ENCODE peak calls at places on chromosome X, in four cellular contexts. S is tibial nerve; P is stomach; Y is CD4-positive, CD25-positive, alpha-beta regulatory T cell. J is an unnamed sample.

GRCh38 chrX:6694977-6695376 is 160.1 kb upstream of the VCX3A start:
- DNase-seq in S (no peak), P (no peak), Y (no peak), J (no peak)

GRCh38 chrX:36609653-36610585 is 398.2 kb upstream of the FAM47C start:
- DNase-seq in P (no peak), S (no peak), Y (no peak), J (no peak)

GRCh38 chrX:85516131-85516530 is 136.7 kb upstream of the POF1B start:
- DNase-seq in S (no peak), P (no peak), Y (no peak), J (no peak)

GRCh38 chrX:88101968-88102367 is 584.4 kb downstream of the KLHL4 start:
- DNase-seq in Y (no peak), P (no peak), S (no peak), J (no peak)

GRCh38 chrX:6226053-6226645 is 2.5 kb downstream of the NLGN4X start:
- DNase-seq in P (no peak), S (no peak), Y (no peak), J (no peak)

GRCh38 chrX:51496501-51497291 is at the start of gene NUDT11:
- DNase-seq in S (peak; percentile 15), P (peak; percentile 38), Y (peak; percentile 2), J (no peak)

GRCh38 chrX:140123446-140123845 is 158.1 kb upstream of the CXorf66 start:
- DNase-seq in S (no peak), P (no peak), Y (no peak), J (no peak)

GRCh38 chrX:30060718-30061117 is 154.6 kb upstream of the MAGEB2 start:
- DNase-seq in Y (no peak), S (no peak), P (no peak), J (no peak)

GRCh38 chrX:133350751-133351150 is 64.5 kb downstream of the GPC4 start:
- DNase-seq in S (peak; percentile 18), Y (no peak), P (peak; percentile 37), J (no peak)

GRCh38 chrX:72714471-72714916 is 388 bp upstream of the PHKA1 start:
- DNase-seq in P (peak; percentile 68), Y (no peak), S (peak; percentile 33), J (no peak)

GRCh38 chrX:121958886-121959285 is 911.5 kb downstream of the GLUD2 start:
- DNase-seq in Y (no peak), P (no peak), S (no peak), J (no peak)

GRCh38 chrX:151713859-151714258 is 2.0 kb upstream of the FATE1 start:
- DNase-seq in Y (no peak), P (no peak), S (no peak), J (no peak)

GRCh38 chrX:101357166-101357795 is 8.7 kb upstream of the TIMM8A start:
- DNase-seq in Y (no peak), P (no peak), S (no peak), J (no peak)

GRCh38 chrX:150211988-150212387 is 151.1 kb upstream of the MAMLD1 start:
- DNase-seq in Y (no peak), S (no peak), P (no peak), J (no peak)

GRCh38 chrX:40465735-40466551 is 114.8 kb upstream of the ATP6AP2 start:
- DNase-seq in Y (no peak), P (no peak), S (no peak), J (no peak)

GRCh38 chrX:150334100-150334499 is 29.0 kb upstream of the MAMLD1 start:
- DNase-seq in Y (no peak), S (peak; percentile 13), P (no peak), J (no peak)

GRCh38 chrX:110281377-110281776 is 36.5 kb downstream of the AMMECR1 start:
- DNase-seq in S (no peak), P (no peak), Y (no peak), J (no peak)

GRCh38 chrX:154308108-154308946 is 12.7 kb downstream of the TKTL1 start:
- DNase-seq in P (peak; percentile 70), S (peak; percentile 44), Y (peak; percentile 63), J (peak; percentile 84)

GRCh38 chrX:71543316-71543715 is 10.4 kb downstream of the OGT start:
- DNase-seq in P (no peak), Y (no peak), S (no peak), J (no peak)

GRCh38 chrX:112085149-112085548 is 2.6 kb upstream of the TRPC5 start:
- DNase-seq in Y (no peak), S (no peak), P (no peak), J (no peak)

GRCh38 chrX:45667666-45668065 is 467.0 kb upstream of the DIPK2B start:
- DNase-seq in S (no peak), Y (no peak), P (no peak), J (no peak)

GRCh38 chrX:131762802-131763234 is 218.9 kb downstream of the OR13H1 start:
- DNase-seq in P (peak; percentile 48), Y (no peak), S (no peak), J (peak; percentile 72)

GRCh38 chrX:134631404-134632346 is 26.6 kb downstream of the PLAC1 start:
- DNase-seq in Y (no peak), S (no peak), P (no peak), J (no peak)

GRCh38 chrX:68177542-68177941 is 255.8 kb downstream of the OPHN1 start:
- DNase-seq in Y (no peak), S (no peak), P (no peak), J (no peak)

GRCh38 chrX:151902813-151903591 is 9.7 kb upstream of the MAGEA4 start:
- DNase-seq in P (no peak), S (peak; percentile 12), Y (no peak), J (no peak)

GRCh38 chrX:37714479-37714878 is 28.9 kb downstream of the XK start:
- DNase-seq in P (no peak), Y (no peak), S (no peak), J (no peak)

GRCh38 chrX:28398352-28398751 is 188.9 kb upstream of the IL1RAPL1 start:
- DNase-seq in Y (no peak), S (no peak), P (no peak), J (no peak)

GRCh38 chrX:78476701-78477100 is 149.3 kb upstream of the CYSLTR1 start:
- DNase-seq in P (no peak), S (no peak), Y (no peak), J (no peak)

GRCh38 chrX:17547658-17548057 is 172.7 kb downstream of the NHS start:
- DNase-seq in S (peak; percentile 19), Y (no peak), P (peak; percentile 87), J (no peak)

GRCh38 chrX:18668059-18668458 is 3.8 kb downstream of the RS1 start:
- DNase-seq in Y (no peak), S (no peak), P (no peak), J (no peak)

GRCh38 chrX:103309860-103310591 is 764 bp downstream of the BEX2 start:
- DNase-seq in S (no peak), Y (no peak), P (no peak), J (no peak)

GRCh38 chrX:17009856-17010650 is 63.6 kb downstream of the REPS2 start:
- DNase-seq in P (no peak), Y (no peak), S (no peak), J (no peak)

GRCh38 chrX:145817666-145818521 is at the start of gene SLITRK2:
- DNase-seq in S (no peak), P (no peak), Y (no peak), J (no peak)

GRCh38 chrX:18676050-18676449 is 4.1 kb upstream of the RS1 start:
- DNase-seq in S (no peak), P (no peak), Y (no peak), J (no peak)

GRCh38 chrX:69015156-69015555 is 150.1 kb downstream of the PJA1 start:
- DNase-seq in S (no peak), P (no peak), Y (no peak), J (no peak)

GRCh38 chrX:10111364-10112148 is 45.2 kb upstream of the CLCN4 start:
- DNase-seq in S (no peak), P (no peak), Y (peak; percentile 30), J (peak; percentile 75)

GRCh38 chrX:10110984-10111363 is 45.8 kb upstream of the CLCN4 start:
- DNase-seq in S (no peak), Y (peak; percentile 5), P (no peak), J (peak; percentile 63)

GRCh38 chrX:10112510-10112909 is 44.3 kb upstream of the CLCN4 start:
- DNase-seq in S (no peak), Y (no peak), P (no peak), J (no peak)

GRCh38 chrX:10109695-10110094 is 47.1 kb upstream of the CLCN4 start:
- DNase-seq in P (no peak), S (no peak), Y (no peak), J (no peak)

DNA sequence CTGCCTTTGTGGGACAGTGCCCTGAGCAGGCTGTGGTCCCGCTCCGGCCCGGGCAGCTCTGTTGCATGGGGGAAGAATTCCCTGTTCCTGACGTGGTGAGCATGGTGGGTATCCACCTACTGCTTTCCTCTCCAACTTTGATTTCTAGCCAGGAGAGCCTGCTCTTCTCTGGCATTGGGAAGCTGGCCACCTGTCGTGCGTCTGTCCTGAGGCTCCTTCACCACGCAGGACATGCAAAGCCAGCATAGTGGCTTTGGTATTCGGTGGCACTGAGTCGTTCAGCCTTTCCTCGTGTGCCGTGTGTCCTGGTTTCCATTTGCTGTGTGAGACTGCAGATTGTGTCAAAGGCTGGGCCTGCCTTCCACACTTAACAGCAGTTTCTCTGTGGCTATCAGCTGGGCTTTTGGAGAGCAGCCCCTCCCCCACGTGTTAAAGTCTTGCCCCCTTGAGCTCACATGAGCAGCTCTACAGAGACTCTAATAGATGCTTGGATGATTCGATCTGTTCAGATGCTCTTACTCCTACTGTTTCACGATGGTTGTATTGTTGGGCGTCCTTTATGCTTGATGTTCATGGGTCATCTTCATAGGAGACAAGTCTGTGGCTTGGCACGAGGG is 46.4 kb upstream of the CLCN4 start:
- DNase-seq in P (no peak), S (no peak), Y (no peak), J (no peak)
- H3K4me1 ChIP-seq in P (peaks cover 6% of the 10 kb centered on the region), S (peaks cover 36% of the 10 kb centered on the region), Y (peaks cover 49% of the 10 kb centered on the region), J (peaks cover 75% of the 10 kb centered on the region)

GRCh38 chrX:633655-634305 is 3.2 kb downstream of the SHOX start:
- DNase-seq in Y (no peak), S (no peak), P (no peak), J (no peak)
- H3K4me3 ChIP-seq in Y (no peak overlapping the region), S (no peak overlapping the region), P (no peak overlapping the region), J (no peak overlapping the region)

GRCh38 chrX:1485033-1485432 is 32.3 kb upstream of the ASMTL start:
- DNase-seq in Y (no peak), S (no peak), P (no peak), J (no peak)

GRCh38 chrX:1486749-1487361 is 34.1 kb upstream of the ASMTL start:
- DNase-seq in S (no peak), Y (no peak), P (no peak), J (no peak)

GRCh38 chrX:1483843-1484637 is 31.3 kb upstream of the ASMTL start:
- DNase-seq in Y (no peak), P (no peak), S (no peak), J (no peak)

GRCh38 chrX:1486177-1486576 is 33.5 kb upstream of the ASMTL start:
- DNase-seq in S (no peak), Y (no peak), P (no peak), J (no peak)

GRCh38 chrX:1484638-1485019 is 31.9 kb upstream of the ASMTL start:
- DNase-seq in S (no peak), P (no peak), Y (no peak), J (no peak)
- H3K4me1 ChIP-seq in S (no peaks in the 10 kb centered on the region), P (no peaks in the 10 kb centered on the region), Y (peaks cover 35% of the 10 kb centered on the region), J (peaks cover 46% of the 10 kb centered on the region)

DNA sequence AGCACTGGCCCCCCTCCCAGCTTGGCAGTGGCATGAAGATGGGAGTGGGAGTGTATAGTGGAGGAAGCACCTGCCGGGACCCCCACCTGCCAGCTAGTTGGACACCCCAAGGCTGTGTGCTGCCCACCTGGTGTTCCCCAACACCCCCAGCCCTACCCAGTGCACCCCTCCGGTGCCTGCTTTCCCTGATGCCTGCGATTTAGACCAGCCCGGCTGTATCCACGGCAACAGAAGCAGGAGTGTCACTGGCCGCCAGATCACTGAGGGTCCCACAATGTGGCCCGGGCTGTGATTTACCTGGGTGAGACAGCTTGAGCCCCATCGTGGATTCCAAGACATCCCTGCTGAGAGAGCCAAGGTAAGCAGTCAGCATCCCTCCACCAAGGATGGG is 533 bp downstream of the GPR173 start:
- DNase-seq in S (no peak), Y (no peak), P (no peak), J (no peak)
- H3K4me3 ChIP-seq in S (peak overlapping the region; percentile 37), Y (no peak overlapping the region), P (peak overlapping the region; percentile 46), J (no peak overlapping the region)

J was measured in CD8-positive, alpha-beta memory T cell.